ENCODE peak calls at places on chromosomes 1 and 21, in five cellular contexts. W is K562, Y is GM12878, G is H1, D is HepG2. T is an unnamed sample.

GRCh38 chr1:56074357-56074717 is 505.0 kb downstream of the PLPP3 start:
- DNase-seq in W (no peak), Y (no peak), G (no peak), D (no peak), T (no peak)

GRCh38 chr1:244603498-244603897 is 49.4 kb upstream of the DESI2 start:
- DNase-seq in W (peak), Y (no peak), G (no peak), D (peak), T (peak)

GRCh38 chr1:27525296-27526271 is 35.6 kb upstream of the WASF2 start:
- DNase-seq in W (peak), Y (peak), G (peak), D (no peak), T (no peak)

GRCh38 chr1:86832409-86832808 is 81.5 kb downstream of the SELENOF start:
- DNase-seq in W (no peak), Y (no peak), G (no peak), D (no peak), T (no peak)

GRCh38 chr1:85361106-85361505 is 84.7 kb upstream of the BCL10 start:
- DNase-seq in W (no peak), Y (no peak), G (no peak), D (peak), T (no peak)

GRCh38 chr1:115189814-115190541 is 100.7 kb upstream of the TSPAN2 start:
- DNase-seq in W (no peak), Y (no peak), G (no peak), D (no peak), T (no peak)

GRCh38 chr1:84724128-84724860 is 34.0 kb upstream of the SSX2IP start:
- DNase-seq in W (peak), Y (no peak), G (peak), D (peak), T (no peak)

GRCh38 chr1:43621861-43622260 is 28.1 kb upstream of the KDM4A start:
- DNase-seq in W (no peak), Y (no peak), G (no peak), D (no peak), T (no peak)

GRCh38 chr1:64087768-64088167 is 115.7 kb upstream of the UBE2U start:
- DNase-seq in W (no peak), Y (no peak), G (no peak), D (no peak), T (no peak)

GRCh38 chr1:19533626-19534025 is 48.3 kb upstream of the CAPZB start:
- DNase-seq in W (peak), Y (no peak), G (no peak), D (no peak), T (no peak)

GRCh38 chr1:36829951-36830350 is 204.4 kb downstream of the GRIK3 start:
- DNase-seq in W (no peak), Y (no peak), G (no peak), D (no peak), T (no peak)

GRCh38 chr21:42282021-42282420 is 33.2 kb downstream of the TFF3 start:
- DNase-seq in W (no peak), Y (no peak), G (no peak), D (no peak), T (no peak)

GRCh38 chr1:156497743-156498446 is 2.7 kb downstream of the MEF2D start:
- DNase-seq in W (no peak), Y (no peak), G (no peak), D (no peak), T (no peak)

GRCh38 chr1:100265562-100265930 is 470 bp upstream of the RTCA start:
- DNase-seq in W (peak), Y (no peak), G (no peak), D (peak), T (no peak)

GRCh38 chr1:92882817-92883216 is 51.0 kb downstream of the RPL5 start:
- DNase-seq in W (no peak), Y (no peak), G (no peak), D (no peak), T (peak)

GRCh38 chr21:44463716-44464115 is 8.4 kb downstream of the LRRC3 start:
- DNase-seq in W (no peak), Y (no peak), G (no peak), D (no peak), T (peak)

GRCh38 chr1:33153650-33154049 is 28.2 kb downstream of the TRIM62 start:
- DNase-seq in W (no peak), Y (no peak), G (no peak), D (no peak), T (no peak)

GRCh38 chr1:93773049-93773838 is 91.6 kb upstream of the BCAR3 start:
- DNase-seq in W (no peak), Y (no peak), G (no peak), D (no peak), T (no peak)

GRCh38 chr1:85279463-85280080 is 3.1 kb upstream of the BCL10 start:
- DNase-seq in W (no peak), Y (no peak), G (no peak), D (no peak), T (no peak)

GRCh38 chr1:160862151-160863061 is at the start of gene CD244:
- DNase-seq in W (no peak), Y (peak), G (no peak), D (no peak), T (no peak)

GRCh38 chr1:151292207-151293030 is 10.3 kb downstream of the ZNF687 start:
- DNase-seq in W (peak), Y (no peak), G (no peak), D (no peak), T (peak)

GRCh38 chr1:198776602-198777029 is 137.8 kb downstream of the PTPRC start:
- DNase-seq in W (no peak), Y (no peak), G (no peak), D (no peak), T (no peak)

GRCh38 chr1:202152399-202152798 is 7.9 kb upstream of the ARL8A start:
- DNase-seq in W (no peak), Y (no peak), G (no peak), D (no peak), T (no peak)

GRCh38 chr1:202149566-202149965 is 5.0 kb upstream of the ARL8A start:
- DNase-seq in W (no peak), Y (no peak), G (no peak), D (no peak), T (no peak)

GRCh38 chr1:202151045-202151444 is 6.5 kb upstream of the ARL8A start:
- DNase-seq in W (no peak), Y (no peak), G (no peak), D (no peak), T (no peak)

GRCh38 chr1:202150187-202150586 is 5.7 kb upstream of the ARL8A start:
- DNase-seq in W (no peak), Y (no peak), G (no peak), D (no peak), T (no peak)

GRCh38 chr1:202150607-202151006 is 6.1 kb upstream of the ARL8A start:
- DNase-seq in W (no peak), Y (no peak), G (no peak), D (no peak), T (no peak)
- TF ChIP-seq GABPA in W (no peak), Y (no peak), G (no peak), D (no peak), T (no peak)

DNA sequence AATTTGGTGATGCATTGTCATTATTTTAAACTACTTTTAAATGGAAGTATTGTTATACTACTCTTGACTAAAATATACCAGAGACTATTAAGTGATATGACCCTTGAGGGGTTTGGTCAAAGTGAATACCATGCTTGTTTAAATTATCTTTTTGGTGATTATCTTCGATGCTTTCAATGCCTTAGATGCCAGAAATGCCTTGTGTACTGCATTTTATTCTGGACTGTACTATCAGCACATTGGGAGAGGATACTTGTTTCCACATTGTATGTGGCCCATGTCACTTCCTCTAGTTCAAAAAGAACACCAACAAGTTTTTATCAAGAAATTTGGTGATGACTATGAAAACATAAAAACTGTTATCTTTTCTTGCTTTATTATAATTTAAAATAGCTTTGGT is 16.3 kb downstream of the MAP3K7CL start:
- DNase-seq in W (no peak), Y (no peak), G (no peak), D (no peak), T (no peak)
- H3K4me2 ChIP-seq in W (no peak), Y (no peak), G (no peak), D (no peak), T (no peak)

GRCh38 chr1:3000214-3000613 is 21.1 kb upstream of the ACTRT2 start:
- DNase-seq in W (no peak), Y (no peak), G (no peak), D (no peak), T (no peak)

GRCh38 chr1:3000671-3001470 is 20.4 kb upstream of the ACTRT2 start:
- DNase-seq in W (no peak), Y (no peak), G (no peak), D (no peak), T (no peak)

GRCh38 chr1:2999571-2999970 is 21.7 kb upstream of the ACTRT2 start:
- DNase-seq in W (no peak), Y (no peak), G (no peak), D (no peak), T (no peak)

GRCh38 chr1:2998503-2999100 is 22.7 kb upstream of the ACTRT2 start:
- DNase-seq in W (no peak), Y (no peak), G (no peak), D (no peak), T (no peak)

DNA sequence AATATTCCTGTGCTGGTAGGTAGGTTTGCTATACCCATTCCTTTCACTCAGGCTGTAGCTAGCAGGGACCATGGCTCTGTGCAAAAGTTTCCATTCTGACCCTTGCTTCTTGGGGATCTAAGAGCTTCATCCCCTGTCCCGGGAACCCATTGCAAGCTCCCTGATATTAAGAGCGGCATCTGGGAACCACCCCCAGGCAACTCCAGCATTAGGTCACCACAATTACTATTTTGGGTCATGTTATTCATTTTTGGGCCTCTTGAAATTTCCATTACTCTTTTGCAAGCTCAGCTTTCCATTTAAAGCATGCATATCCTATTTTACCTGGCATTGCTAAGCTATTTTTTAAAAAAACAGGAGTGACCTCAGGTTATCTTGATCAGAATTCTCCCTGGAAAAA is 22.1 kb upstream of the ACTRT2 start:
- DNase-seq in W (no peak), Y (no peak), G (no peak), D (no peak), T (no peak)
- TF ChIP-seq GABPA in W (no peak), Y (no peak), G (no peak), D (no peak), T (no peak)

GRCh38 chr1:221718391-221719277 is 23.3 kb downstream of the DUSP10 start:
- DNase-seq in W (no peak), Y (no peak), G (no peak), D (peak), T (no peak)
- H3K4me2 ChIP-seq in W (no peak), Y (no peak), G (no peak), D (peak), T (peak)

DNA sequence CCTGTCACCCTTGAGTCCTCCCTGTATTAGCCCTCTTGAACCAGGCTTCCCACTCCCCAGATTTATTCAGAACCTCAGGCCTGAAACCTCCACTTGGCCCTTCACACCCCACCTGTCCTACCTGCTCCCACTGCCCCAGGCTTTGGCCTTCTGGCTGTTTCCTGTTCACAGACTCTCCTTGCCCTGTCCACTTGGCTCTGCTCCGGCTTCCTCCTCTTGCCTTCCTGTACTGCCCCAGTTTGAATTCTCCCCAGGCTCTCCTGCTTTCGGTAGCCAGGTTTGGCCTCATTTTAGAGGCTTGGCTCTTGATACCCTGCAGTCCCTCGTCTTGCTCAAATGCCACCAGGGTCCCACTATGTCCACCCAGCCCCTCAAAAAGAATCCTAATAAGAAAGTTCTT is 385.2 kb downstream of the KCNH1 start:
- DNase-seq in W (no peak), Y (no peak), G (no peak), D (no peak), T (no peak)
- TF ChIP-seq GABPA in W (no peak), Y (no peak), G (no peak), D (no peak), T (no peak)

DNA sequence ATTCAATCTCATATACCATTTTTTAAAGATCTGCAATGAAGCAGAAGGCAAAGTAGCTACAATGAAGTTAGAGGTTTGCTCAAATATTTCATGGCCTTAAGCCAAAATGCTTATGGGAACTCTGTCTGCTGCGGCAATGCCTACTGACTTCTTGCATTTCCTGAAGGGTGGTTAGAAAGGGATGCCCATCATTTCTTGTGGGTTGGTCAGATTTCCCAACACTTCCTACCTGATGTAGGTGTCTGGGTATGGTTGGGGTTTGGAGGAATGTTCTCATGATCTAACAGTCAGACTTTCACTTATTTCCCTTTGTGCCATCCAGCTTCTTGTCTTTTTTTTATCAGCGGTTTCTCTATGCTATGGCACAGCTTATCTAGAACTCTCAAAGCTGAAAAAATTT is 307.6 kb downstream of the USP25 start:
- DNase-seq in W (no peak), Y (no peak), G (no peak), D (no peak), T (no peak)
- H3K4me2 ChIP-seq in W (no peak), Y (no peak), G (no peak), D (no peak), T (no peak)

GRCh38 chr1:215637041-215637573 is 70.0 kb downstream of the KCTD3 start:
- DNase-seq in W (no peak), Y (no peak), G (no peak), D (peak), T (no peak)
- TF ChIP-seq GABPA in W (no peak), Y (no peak), G (no peak), D (no peak), T (no peak)